ENCODE peak calls at places on chromosome 2, in ten cellular contexts. One of them, this sample, is unnamed.

GRCh38 chr2:237687666-237688065 is 60.3 kb downstream of the LRRFIP1 start:
- DNase-seq in AG09319: peak; percentile 99
- DNase-seq in lower leg skin: peak; percentile 97
- DNase-seq in A172: peak; percentile 97
- DNase-seq in NCI-H2029 treated with DMSO at 0.1 percent for 48 hours: no peak
- DNase-seq in dermis blood vessel endothelial cell: no peak
- DNase-seq in NCI-H1092: no peak
- DNase-seq in 8988T: no peak
- DNase-seq in left cardiac atrium: peak; percentile 90
- DNase-seq in A673: peak; percentile 50
- DNase-seq in this sample: peak; percentile 48

GRCh38 chr2:26430826-26431225 is 29.1 kb downstream of the DRC1 start:
- DNase-seq in lower leg skin: no peak
- DNase-seq in dermis blood vessel endothelial cell: no peak
- DNase-seq in 8988T: no peak
- DNase-seq in AG09319: no peak
- DNase-seq in left cardiac atrium: no peak
- DNase-seq in NCI-H1092: no peak
- DNase-seq in NCI-H2029 treated with DMSO at 0.1 percent for 48 hours: no peak
- DNase-seq in A673: no peak
- DNase-seq in A172: no peak
- DNase-seq in this sample: no peak

GRCh38 chr2:122101319-122101718 is 345.9 kb downstream of the TSN start:
- DNase-seq in AG09319: no peak
- DNase-seq in NCI-H1092: no peak
- DNase-seq in NCI-H2029 treated with DMSO at 0.1 percent for 48 hours: no peak
- DNase-seq in A172: no peak
- DNase-seq in 8988T: no peak
- DNase-seq in dermis blood vessel endothelial cell: no peak
- DNase-seq in lower leg skin: no peak
- DNase-seq in left cardiac atrium: no peak
- DNase-seq in A673: no peak
- DNase-seq in this sample: no peak

GRCh38 chr2:76008001-76008702 is 297.4 kb upstream of the GCFC2 start:
- DNase-seq in A673: peak; percentile 56
- DNase-seq in A172: no peak
- DNase-seq in NCI-H1092: no peak
- DNase-seq in 8988T: no peak
- DNase-seq in dermis blood vessel endothelial cell: no peak
- DNase-seq in left cardiac atrium: no peak
- DNase-seq in NCI-H2029 treated with DMSO at 0.1 percent for 48 hours: no peak
- DNase-seq in lower leg skin: no peak
- DNase-seq in AG09319: no peak
- DNase-seq in this sample: no peak

GRCh38 chr2:118431586-118431985 is 343.3 kb downstream of the INSIG2 start:
- DNase-seq in left cardiac atrium: no peak
- DNase-seq in dermis blood vessel endothelial cell: no peak
- DNase-seq in A172: no peak
- DNase-seq in 8988T: no peak
- DNase-seq in AG09319: no peak
- DNase-seq in NCI-H2029 treated with DMSO at 0.1 percent for 48 hours: no peak
- DNase-seq in NCI-H1092: no peak
- DNase-seq in A673: no peak
- DNase-seq in lower leg skin: no peak
- DNase-seq in this sample: no peak

GRCh38 chr2:64797881-64798590 is 144.3 kb upstream of the SERTAD2 start:
- DNase-seq in AG09319: no peak
- DNase-seq in left cardiac atrium: no peak
- DNase-seq in 8988T: no peak
- DNase-seq in NCI-H2029 treated with DMSO at 0.1 percent for 48 hours: peak; percentile 47
- DNase-seq in NCI-H1092: no peak
- DNase-seq in dermis blood vessel endothelial cell: peak; percentile 70
- DNase-seq in lower leg skin: no peak
- DNase-seq in A673: peak; percentile 44
- DNase-seq in A172: peak; percentile 77
- DNase-seq in this sample: peak; percentile 86

GRCh38 chr2:99430614-99431258 is 59.1 kb downstream of the REV1 start:
- DNase-seq in left cardiac atrium: no peak
- DNase-seq in lower leg skin: no peak
- DNase-seq in 8988T: no peak
- DNase-seq in NCI-H1092: no peak
- DNase-seq in A172: peak; percentile 4
- DNase-seq in A673: no peak
- DNase-seq in AG09319: peak; percentile 89
- DNase-seq in dermis blood vessel endothelial cell: no peak
- DNase-seq in NCI-H2029 treated with DMSO at 0.1 percent for 48 hours: no peak
- DNase-seq in this sample: no peak

GRCh38 chr2:239318790-239319189 is 82.0 kb downstream of the HDAC4 start:
- DNase-seq in NCI-H2029 treated with DMSO at 0.1 percent for 48 hours: no peak
- DNase-seq in A673: no peak
- DNase-seq in left cardiac atrium: peak; percentile 22
- DNase-seq in 8988T: no peak
- DNase-seq in AG09319: no peak
- DNase-seq in A172: no peak
- DNase-seq in lower leg skin: peak; percentile 74
- DNase-seq in dermis blood vessel endothelial cell: peak; percentile 25
- DNase-seq in NCI-H1092: no peak
- DNase-seq in this sample: no peak

GRCh38 chr2:217970206-217970605 is 32.6 kb downstream of the TNS1 start:
- DNase-seq in A172: no peak
- DNase-seq in lower leg skin: no peak
- DNase-seq in dermis blood vessel endothelial cell: no peak
- DNase-seq in AG09319: peak; percentile 31
- DNase-seq in NCI-H2029 treated with DMSO at 0.1 percent for 48 hours: no peak
- DNase-seq in left cardiac atrium: no peak
- DNase-seq in 8988T: no peak
- DNase-seq in NCI-H1092: no peak
- DNase-seq in A673: no peak
- DNase-seq in this sample: no peak

GRCh38 chr2:20615466-20616241 is 35.2 kb downstream of the HS1BP3 start:
- DNase-seq in A673: no peak
- DNase-seq in dermis blood vessel endothelial cell: peak; percentile 61
- DNase-seq in 8988T: no peak
- DNase-seq in left cardiac atrium: peak; percentile 29
- DNase-seq in NCI-H2029 treated with DMSO at 0.1 percent for 48 hours: no peak
- DNase-seq in AG09319: no peak
- DNase-seq in lower leg skin: peak; percentile 86
- DNase-seq in NCI-H1092: no peak
- DNase-seq in A172: no peak
- DNase-seq in this sample: peak; percentile 95

GRCh38 chr2:181876614-181877063 is 14.9 kb upstream of the ITPRID2 start:
- DNase-seq in left cardiac atrium: peak; percentile 18
- DNase-seq in dermis blood vessel endothelial cell: peak; percentile 30
- DNase-seq in AG09319: no peak
- DNase-seq in NCI-H2029 treated with DMSO at 0.1 percent for 48 hours: no peak
- DNase-seq in 8988T: no peak
- DNase-seq in A673: no peak
- DNase-seq in lower leg skin: no peak
- DNase-seq in NCI-H1092: no peak
- DNase-seq in A172: peak; percentile 98
- DNase-seq in this sample: peak; percentile 65

GRCh38 chr2:9652898-9653479 is 22.2 kb upstream of the YWHAQ start:
- DNase-seq in dermis blood vessel endothelial cell: no peak
- DNase-seq in A673: no peak
- DNase-seq in NCI-H2029 treated with DMSO at 0.1 percent for 48 hours: no peak
- DNase-seq in A172: no peak
- DNase-seq in lower leg skin: no peak
- DNase-seq in 8988T: no peak
- DNase-seq in AG09319: no peak
- DNase-seq in NCI-H1092: no peak
- DNase-seq in left cardiac atrium: no peak
- DNase-seq in this sample: no peak